ENCODE peak calls at places on chromosome X, in four cellular contexts. B is putamen, E is brain microvascular endothelial cell, Z is globus pallidus. K is an unnamed sample.

GRCh38 chrX:15973941-15974340 is 119.3 kb upstream of the AP1S2 start:
- DNase-seq in B (no peak), E (no peak), Z (no peak), K (no peak)

GRCh38 chrX:108167211-108167872 is 75.8 kb downstream of the ATG4A start:
- DNase-seq in B (no peak), E (peak), Z (no peak), K (no peak)

GRCh38 chrX:71251456-71251973 is 2.4 kb downstream of the ZMYM3 start:
- DNase-seq in B (no peak), E (no peak), Z (no peak), K (no peak)

GRCh38 chrX:17024896-17025295 is 78.4 kb downstream of the REPS2 start:
- DNase-seq in B (no peak), E (no peak), Z (no peak), K (no peak)

GRCh38 chrX:31392541-31392940 is 320.7 kb upstream of the FTHL17 start:
- DNase-seq in B (no peak), E (no peak), Z (no peak), K (no peak)

GRCh38 chrX:12013220-12013619 is 125.1 kb upstream of the FRMPD4 start:
- DNase-seq in B (no peak), E (peak), Z (no peak), K (no peak)

GRCh38 chrX:49840679-49841078 is 11.6 kb downstream of the PAGE4 start:
- DNase-seq in B (peak), E (peak), Z (peak), K (peak)

GRCh38 chrX:39556056-39556455 is 541.7 kb downstream of the BCOR start:
- DNase-seq in B (no peak), E (no peak), Z (no peak), K (no peak)

GRCh38 chrX:93932471-93933220 is 258.6 kb downstream of the FAM133A start:
- DNase-seq in B (no peak), E (no peak), Z (no peak), K (no peak)

GRCh38 chrX:17743913-17744312 is 6.6 kb downstream of the SCML1 start:
- DNase-seq in B (no peak), E (no peak), Z (no peak), K (no peak)

GRCh38 chrX:152905081-152905420 is 7.2 kb downstream of the ZNF185 start:
- DNase-seq in B (no peak), E (no peak), Z (no peak), K (no peak)

GRCh38 chrX:107718156-107718621 is 57.4 kb downstream of the TSC22D3 start:
- DNase-seq in B (no peak), E (peak), Z (no peak), K (peak)

GRCh38 chrX:24925430-24925829 is 90.3 kb downstream of the ARX start:
- DNase-seq in B (no peak), E (no peak), Z (no peak), K (no peak)

GRCh38 chrX:9260603-9261002 is 204.3 kb upstream of the TBL1X start:
- DNase-seq in B (no peak), E (no peak), Z (no peak), K (no peak)

GRCh38 chrX:15761564-15762191 is 23.6 kb downstream of the CA5B start:
- DNase-seq in B (no peak), E (peak), Z (peak), K (peak)

GRCh38 chrX:1401611-1402430 is 9.9 kb upstream of the SLC25A6 start:
- DNase-seq in B (no peak), E (no peak), Z (no peak), K (no peak)

GRCh38 chrX:78673256-78673655 is 14.1 kb upstream of the RTL3 start:
- DNase-seq in B (no peak), E (no peak), Z (no peak), K (no peak)

GRCh38 chrX:27597506-27597905 is 7.4 kb downstream of the DCAF8L2 start:
- DNase-seq in B (no peak), E (no peak), Z (no peak), K (no peak)

GRCh38 chrX:84188320-84188834 is 378 bp upstream of the RPS6KA6 start:
- DNase-seq in B (peak), E (peak), Z (peak), K (peak)

GRCh38 chrX:38806875-38807601 is 5.8 kb downstream of the MID1IP1 start:
- DNase-seq in B (no peak), E (no peak), Z (peak), K (no peak)

GRCh38 chrX:20740443-20740842 is 473.7 kb upstream of the RPS6KA3 start:
- DNase-seq in B (no peak), E (no peak), Z (no peak), K (no peak)

GRCh38 chrX:34918856-34919255 is 23.7 kb upstream of the FAM47B start:
- DNase-seq in B (no peak), E (peak), Z (no peak), K (no peak)

GRCh38 chrX:2536974-2537373 is 36.2 kb upstream of the DHRSX start:
- DNase-seq in B (peak), E (no peak), Z (peak), K (peak)

GRCh38 chrX:112147206-112147605 is 64.6 kb upstream of the TRPC5 start:
- DNase-seq in B (peak), E (no peak), Z (peak), K (peak)

GRCh38 chrX:28177202-28177601 is 196.0 kb upstream of the DCAF8L1 start:
- DNase-seq in B (no peak), E (no peak), Z (no peak), K (no peak)

GRCh38 chrX:134480061-134480460 is 20.1 kb downstream of the HPRT1 start:
- DNase-seq in B (no peak), E (no peak), Z (no peak), K (no peak)

GRCh38 chrX:2691543-2692220 is 587 bp downstream of the CD99 start:
- DNase-seq in B (no peak), E (no peak), Z (no peak), K (no peak)

GRCh38 chrX:106917830-106918500 is 2.2 kb upstream of the CLDN2 start:
- DNase-seq in B (no peak), E (peak), Z (no peak), K (no peak)

GRCh38 chrX:112108145-112108544 is 25.6 kb upstream of the TRPC5 start:
- DNase-seq in B (no peak), E (no peak), Z (no peak), K (no peak)

GRCh38 chrX:20507901-20508620 is 241.4 kb upstream of the RPS6KA3 start:
- DNase-seq in B (no peak), E (no peak), Z (no peak), K (no peak)

GRCh38 chrX:108353452-108353851 is 84.8 kb downstream of the COL4A6 start:
- DNase-seq in B (no peak), E (no peak), Z (no peak), K (no peak)

K was measured in midbrain.